ENCODE peak calls at places on chromosomes 7 and 10, in seven cellular contexts. B is astrocyte of the spinal cord, R is suprapubic skin, Y is neural crest cell, G is WTC11, P is Peyer's patch, C is IMR-90. O is an unnamed sample.

GRCh38 chr10:22988581-22989360 is 60.9 kb downstream of the ARMC3 start:
- DNase-seq in R (no peak), G (peak), C (peak), Y (peak), B (peak), P (peak), O (no peak)

GRCh38 chr10:124239134-124239533 is 145.7 kb upstream of the CHST15 start:
- DNase-seq in Y (no peak), R (no peak), C (no peak), B (no peak), G (no peak), P (no peak), O (no peak)

GRCh38 chr7:131897016-131897789 is 340.8 kb upstream of the PODXL start:
- DNase-seq in P (no peak), B (peak), C (peak), R (no peak), Y (no peak), G (no peak), O (no peak)

GRCh38 chr10:95297402-95297801 is 6.6 kb upstream of the PDLIM1 start:
- DNase-seq in G (no peak), R (no peak), Y (no peak), B (no peak), P (no peak), C (no peak), O (no peak)

GRCh38 chr7:49670991-49671390 is 102.4 kb upstream of the VWC2 start:
- DNase-seq in Y (no peak), B (no peak), C (no peak), R (no peak), G (no peak), P (no peak), O (no peak)

GRCh38 chr7:90271753-90272152 is 26.8 kb downstream of the CFAP69 start:
- DNase-seq in Y (no peak), B (peak), C (peak), G (no peak), P (no peak), R (no peak), O (no peak)

GRCh38 chr10:88038268-88038667 is 174.8 kb downstream of the PTEN start:
- DNase-seq in G (no peak), R (no peak), B (peak), Y (no peak), C (peak), P (no peak), O (no peak)

GRCh38 chr7:138317044-138317596 is 142.9 kb upstream of the TRIM24 start:
- DNase-seq in P (no peak), R (no peak), Y (no peak), B (no peak), G (no peak), C (no peak), O (no peak)

GRCh38 chr10:19874791-19875190 is 58.6 kb downstream of the PLXDC2 start:
- DNase-seq in B (no peak), P (no peak), C (no peak), G (no peak), Y (no peak), R (no peak), O (no peak)

GRCh38 chr10:80090120-80090519 is 11.7 kb downstream of the TMEM254 start:
- DNase-seq in G (no peak), Y (no peak), B (no peak), C (no peak), R (no peak), P (no peak), O (no peak)

GRCh38 chr10:30373596-30374327 is 24.7 kb upstream of the MTPAP start:
- DNase-seq in R (no peak), B (no peak), G (no peak), P (no peak), C (no peak), Y (no peak), O (no peak)

GRCh38 chr7:84207025-84207424 is 12.4 kb upstream of the SEMA3A start:
- DNase-seq in C (no peak), G (no peak), P (no peak), R (no peak), Y (no peak), B (peak), O (no peak)

GRCh38 chr10:133394064-133394663 is at the start of gene MTG1:
- DNase-seq in Y (peak), R (peak), P (peak), B (peak), C (peak), G (peak), O (peak)

GRCh38 chr10:121862624-121863023 is 65.2 kb downstream of the ATE1 start:
- DNase-seq in Y (no peak), R (no peak), B (no peak), P (no peak), C (no peak), G (no peak), O (no peak)

GRCh38 chr10:19570143-19570542 is 246.1 kb upstream of the PLXDC2 start:
- DNase-seq in C (no peak), B (no peak), G (no peak), P (no peak), Y (no peak), R (no peak), O (no peak)

GRCh38 chr10:46294641-46295230 is 7.9 kb downstream of the ANTXRL start:
- DNase-seq in C (no peak), B (no peak), G (no peak), Y (no peak), R (peak), P (peak), O (no peak)

GRCh38 chr10:51257511-51258248 is 183.4 kb downstream of the PRKG1 start:
- DNase-seq in P (no peak), C (peak), R (no peak), B (peak), Y (no peak), G (no peak), O (no peak)

GRCh38 chr10:22779331-22780019 is 65.1 kb upstream of the PIP4K2A start:
- DNase-seq in C (no peak), P (no peak), Y (no peak), G (no peak), B (no peak), R (no peak), O (no peak)

GRCh38 chr7:95865716-95866371 is 93.5 kb downstream of the DYNC1I1 start:
- DNase-seq in P (no peak), B (peak), G (no peak), R (no peak), C (peak), Y (no peak), O (no peak)
- TF ChIP-seq CTCF in P (no peak), B (peak), G (no peak), R (no peak), C (peak), Y (peak), O (peak)

DNA sequence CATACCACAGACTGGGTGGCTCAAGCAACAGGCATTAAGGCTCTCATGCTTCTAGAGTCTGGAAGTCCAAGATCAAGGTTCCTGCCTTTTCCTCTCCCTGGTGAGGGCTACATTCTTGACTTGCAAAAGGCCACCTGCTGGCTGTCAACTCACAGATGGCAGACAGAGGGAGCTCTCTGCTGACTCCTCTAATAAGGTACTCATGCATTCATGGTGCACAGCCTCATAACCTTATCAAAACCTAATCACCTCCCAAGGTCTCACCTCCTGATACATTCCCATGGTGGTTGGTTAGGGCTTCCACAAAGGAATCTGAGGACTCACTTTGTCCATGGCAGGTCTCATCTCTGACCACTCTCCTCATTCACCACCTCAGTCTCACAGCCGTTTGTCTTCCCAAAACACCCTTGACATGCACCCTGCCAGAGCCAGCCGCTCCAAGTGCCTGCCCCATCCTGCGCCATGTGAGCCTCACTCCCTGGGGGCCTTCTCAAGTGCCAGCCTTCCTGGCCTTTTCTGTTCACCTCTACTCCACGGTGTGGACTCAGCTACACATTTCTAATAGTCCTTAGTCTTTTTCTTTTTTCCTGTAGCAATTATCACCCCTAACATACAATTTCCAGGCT is 400.3 kb upstream of the ADARB2 start:
- DNase-seq in G (peak), C (no peak), Y (no peak), P (no peak), R (no peak), B (peak), O (no peak)
- TF ChIP-seq CTCF in G (peak), C (no peak), Y (peak), P (no peak), R (no peak), B (peak), O (peak)

GRCh38 chr10:97587183-97587582 is 2.3 kb upstream of the C10orf62 start:
- DNase-seq in P (no peak), B (no peak), Y (no peak), R (no peak), G (no peak), C (no peak), O (peak)

GRCh38 chr10:97589479-97589878 is at the start of gene C10orf62:
- DNase-seq in P (no peak), R (no peak), Y (no peak), C (no peak), G (no peak), B (no peak), O (no peak)

GRCh38 chr10:97590748-97591139 is 1.2 kb downstream of the C10orf62 start:
- DNase-seq in G (no peak), R (no peak), B (no peak), P (no peak), Y (no peak), C (no peak), O (no peak)

GRCh38 chr10:97593423-97593822 is 3.9 kb downstream of the C10orf62 start:
- DNase-seq in G (no peak), R (no peak), P (no peak), C (peak), B (no peak), Y (no peak), O (no peak)

DNA sequence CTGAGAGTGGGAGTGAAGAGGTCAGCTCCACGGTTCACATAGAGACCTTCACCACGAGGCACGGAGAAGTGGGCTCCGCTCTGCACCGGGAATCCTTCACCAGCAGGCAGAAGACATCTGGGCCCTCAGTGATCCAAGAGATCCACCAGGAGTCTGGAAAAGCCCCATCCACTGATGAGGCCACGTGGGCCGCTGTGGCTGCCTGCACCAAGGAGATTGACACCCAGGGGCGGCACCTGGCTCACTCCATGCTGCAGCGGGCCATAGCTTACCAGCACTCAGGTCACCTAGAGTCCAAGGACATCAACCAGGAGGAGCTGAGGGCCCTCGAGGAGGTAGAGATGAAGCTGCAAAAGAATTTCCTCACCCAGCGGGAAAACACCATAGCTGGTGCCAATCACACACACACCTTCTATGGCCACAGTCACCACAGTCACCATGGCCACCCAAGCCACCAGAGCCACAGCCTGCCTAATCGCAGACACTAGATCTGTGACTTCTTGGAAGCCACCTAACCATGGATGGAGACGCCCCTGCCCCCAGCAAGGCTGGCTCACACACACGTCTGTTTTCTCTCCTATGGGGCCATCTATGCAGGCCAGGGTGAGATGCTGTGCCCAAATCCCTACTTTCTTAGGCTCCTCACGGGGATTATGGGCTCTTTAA is 694 bp downstream of the C10orf62 start:
- DNase-seq in Y (no peak), R (no peak), B (no peak), C (no peak), G (no peak), P (no peak), O (no peak)
- TF ChIP-seq CTCF in Y (no peak), R (no peak), B (no peak), C (no peak), G (no peak), P (no peak), O (no peak)

GRCh38 chr7:28044825-28045224 is 135.8 kb downstream of the JAZF1 start:
- DNase-seq in Y (no peak), R (no peak), P (no peak), C (no peak), B (no peak), G (no peak), O (no peak)
- TF ChIP-seq CTCF in Y (no peak), R (no peak), P (no peak), C (no peak), B (no peak), G (no peak), O (no peak)

GRCh38 chr7:123492485-123492884 is 41.9 kb downstream of the IQUB start:
- DNase-seq in P (no peak), R (no peak), B (no peak), G (no peak), Y (no peak), C (no peak), O (no peak)
- TF ChIP-seq CTCF in P (no peak), R (no peak), B (no peak), G (no peak), Y (peak), C (no peak), O (peak)

DNA sequence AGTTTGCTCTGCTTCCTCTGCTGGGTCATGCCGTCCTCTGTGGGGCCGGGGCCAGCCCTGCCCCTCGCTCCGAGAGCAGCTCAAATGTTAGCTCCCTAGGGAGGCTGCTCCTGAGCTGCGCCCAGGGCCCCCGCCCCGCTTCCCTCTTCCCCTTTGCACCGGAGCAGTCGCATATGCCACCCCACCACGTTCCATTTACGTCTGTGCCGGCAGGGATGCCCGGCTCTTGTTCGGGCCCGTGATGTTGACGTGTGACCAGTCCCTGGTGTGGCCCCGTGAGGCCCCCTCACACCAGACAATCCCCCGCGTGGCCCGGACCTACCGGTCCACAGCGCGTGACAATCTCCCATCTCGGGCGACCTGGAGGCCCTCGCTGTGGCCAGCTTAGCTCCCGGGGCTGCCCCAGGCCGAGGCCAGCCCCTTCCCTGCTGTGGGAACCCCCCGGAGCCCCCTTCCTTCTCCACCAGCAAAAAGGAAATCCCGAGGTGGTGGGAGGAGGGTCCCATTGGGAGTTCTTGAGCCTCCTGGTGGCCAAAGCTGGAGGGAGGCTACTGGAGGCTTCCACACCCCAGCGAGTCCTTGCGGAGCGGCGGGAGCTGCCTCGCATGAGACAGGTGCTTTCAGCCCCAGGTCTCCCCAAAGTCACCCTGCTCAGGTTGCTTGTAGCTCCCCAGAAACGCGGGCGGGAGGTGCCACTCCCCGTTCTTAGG is 15.2 kb downstream of the FAM20C start:
- DNase-seq in B (no peak), P (no peak), C (no peak), R (no peak), Y (no peak), G (peak), O (no peak)
- TF ChIP-seq CTCF in B (peak), P (no peak), C (peak), R (no peak), Y (peak), G (no peak), O (peak)